ENCODE peak calls at places on chromosomes 7 and 10, in ten cellular contexts. V, Q, S, R, I, B, M, N, Y and U are unnamed samples.

GRCh38 chr7:66399566-66399965 is 194.4 kb downstream of the TPST1 start:
- DNase-seq in V (no peak), Q (no peak), S (no peak), R (no peak), I (no peak), B (no peak), M (no peak), N (no peak), Y (no peak), U (no peak)

GRCh38 chr7:22564511-22565045 is 64.6 kb upstream of the STEAP1B start:
- DNase-seq in V (no peak), Q (no peak), S (no peak), R (peak; percentile 88), I (no peak), B (peak; percentile 97), M (no peak), N (no peak), Y (no peak), U (no peak)

GRCh38 chr7:46755120-46756034 is 826.5 kb downstream of the TNS3 start:
- DNase-seq in V (no peak), Q (no peak), S (no peak), R (no peak), I (peak; percentile 55), B (peak; percentile 43), M (no peak), N (no peak), Y (no peak), U (no peak)

GRCh38 chr10:129207276-129207675 is 259.8 kb upstream of the MGMT start:
- DNase-seq in V (no peak), Q (no peak), S (peak; percentile 47), R (no peak), I (no peak), B (no peak), M (no peak), N (no peak), Y (no peak), U (no peak)

GRCh38 chr10:66167816-66168215 is 758.0 kb upstream of the LRRTM3 start:
- DNase-seq in V (no peak), Q (no peak), S (no peak), R (peak; percentile 2), I (no peak), B (peak; percentile 7), M (no peak), N (no peak), Y (no peak), U (no peak)

GRCh38 chr10:86313621-86314041 is 53.0 kb downstream of the GRID1 start:
- DNase-seq in V (no peak), Q (no peak), S (no peak), R (no peak), I (no peak), B (no peak), M (no peak), N (no peak), Y (no peak), U (no peak)

GRCh38 chr7:129949292-129950133 is 3.2 kb downstream of the UBE2H start:
- DNase-seq in V (peak; percentile 30), Q (no peak), S (no peak), R (peak; percentile 61), I (peak; percentile 78), B (peak; percentile 77), M (no peak), N (peak; percentile 50), Y (no peak), U (no peak)

GRCh38 chr7:151830121-151830815 is 46.6 kb downstream of the PRKAG2 start:
- DNase-seq in V (no peak), Q (no peak), S (no peak), R (no peak), I (no peak), B (no peak), M (no peak), N (no peak), Y (no peak), U (no peak)

GRCh38 chr7:142248-142955 is 50.0 kb upstream of the FAM20C start:
- DNase-seq in V (no peak), Q (peak; percentile 92), S (no peak), R (no peak), I (no peak), B (no peak), M (no peak), N (no peak), Y (no peak), U (no peak)

GRCh38 chr7:1237704-1238255 is 5.1 kb downstream of the UNCX start:
- DNase-seq in V (no peak), Q (no peak), S (no peak), R (no peak), I (no peak), B (no peak), M (no peak), N (no peak), Y (no peak), U (no peak)

GRCh38 chr7:127525866-127526456 is 59.4 kb downstream of the GCC1 start:
- DNase-seq in V (no peak), Q (no peak), S (peak; percentile 13), R (no peak), I (peak; percentile 13), B (no peak), M (no peak), N (no peak), Y (no peak), U (no peak)

GRCh38 chr7:40348126-40348728 is 213.4 kb downstream of the SUGCT start:
- DNase-seq in V (no peak), Q (no peak), S (no peak), R (no peak), I (no peak), B (no peak), M (no peak), N (no peak), Y (no peak), U (no peak)

GRCh38 chr7:75033064-75033463 is 40.5 kb downstream of the RCC1L start:
- DNase-seq in V (no peak), Q (no peak), S (no peak), R (no peak), I (peak; percentile 71), B (no peak), M (peak; percentile 43), N (no peak), Y (no peak), U (no peak)

GRCh38 chr7:81457858-81458522 is 311.9 kb downstream of the HGF start:
- DNase-seq in V (no peak), Q (no peak), S (peak; percentile 70), R (no peak), I (no peak), B (peak; percentile 24), M (peak; percentile 28), N (no peak), Y (no peak), U (no peak)